ENCODE peak calls at places on chromosomes 3 and 15, in six cellular contexts. One of them, this sample, is unnamed.

GRCh38 chr3:3134750-3135448 is 8.2 kb downstream of the TRNT1 start:
- DNase-seq in neural progenitor cell: no peak
- DNase-seq in uterus: no peak
- DNase-seq in breast epithelium: no peak
- DNase-seq in HAP-1: no peak
- DNase-seq in IMR-90: peak; percentile 60
- DNase-seq in this sample: no peak

GRCh38 chr15:68638953-68639500 is 60.2 kb downstream of the CORO2B start:
- DNase-seq in uterus: no peak
- DNase-seq in IMR-90: peak; percentile 57
- DNase-seq in HAP-1: no peak
- DNase-seq in neural progenitor cell: no peak
- DNase-seq in breast epithelium: no peak
- DNase-seq in this sample: no peak

GRCh38 chr3:125011941-125012340 is 43.9 kb downstream of the HEG1 start:
- DNase-seq in breast epithelium: no peak
- DNase-seq in uterus: no peak
- DNase-seq in HAP-1: no peak
- DNase-seq in IMR-90: peak; percentile 40
- DNase-seq in neural progenitor cell: peak; percentile 5
- DNase-seq in this sample: no peak

GRCh38 chr3:115386347-115386746 is 237.0 kb upstream of the GAP43 start:
- DNase-seq in breast epithelium: no peak
- DNase-seq in IMR-90: no peak
- DNase-seq in neural progenitor cell: peak; percentile 15
- DNase-seq in HAP-1: no peak
- DNase-seq in uterus: no peak
- DNase-seq in this sample: no peak

GRCh38 chr15:67943961-67944674 is 104.3 kb upstream of the RNU6-1 start:
- DNase-seq in breast epithelium: no peak
- DNase-seq in IMR-90: no peak
- DNase-seq in neural progenitor cell: no peak
- DNase-seq in HAP-1: no peak
- DNase-seq in uterus: peak; percentile 72
- DNase-seq in this sample: no peak

GRCh38 chr15:75073197-75073596 is 49.8 kb downstream of the PPCDC start:
- DNase-seq in HAP-1: no peak
- DNase-seq in breast epithelium: no peak
- DNase-seq in neural progenitor cell: no peak
- DNase-seq in IMR-90: no peak
- DNase-seq in uterus: no peak
- DNase-seq in this sample: no peak

GRCh38 chr3:73143821-73144237 is 82.4 kb downstream of the EBLN2 start:
- DNase-seq in HAP-1: peak; percentile 58
- DNase-seq in breast epithelium: no peak
- DNase-seq in neural progenitor cell: no peak
- DNase-seq in IMR-90: no peak
- DNase-seq in uterus: no peak
- DNase-seq in this sample: no peak

GRCh38 chr15:74123131-74123429 is 7.3 kb upstream of the ISLR2 start:
- DNase-seq in IMR-90: no peak
- DNase-seq in uterus: no peak
- DNase-seq in neural progenitor cell: peak; percentile 78
- DNase-seq in breast epithelium: no peak
- DNase-seq in HAP-1: peak; percentile 58
- DNase-seq in this sample: no peak

GRCh38 chr3:172298247-172298646 is 150.0 kb downstream of the GHSR start:
- DNase-seq in neural progenitor cell: no peak
- DNase-seq in IMR-90: no peak
- DNase-seq in breast epithelium: no peak
- DNase-seq in uterus: no peak
- DNase-seq in HAP-1: no peak
- DNase-seq in this sample: no peak

GRCh38 chr15:33243869-33244268 is 49.4 kb upstream of the FMN1 start:
- DNase-seq in IMR-90: peak; percentile 44
- DNase-seq in HAP-1: no peak
- DNase-seq in breast epithelium: no peak
- DNase-seq in neural progenitor cell: no peak
- DNase-seq in uterus: no peak
- DNase-seq in this sample: no peak

GRCh38 chr3:114803042-114803695 is 343.9 kb downstream of the ZBTB20 start:
- DNase-seq in IMR-90: no peak
- DNase-seq in HAP-1: no peak
- DNase-seq in neural progenitor cell: no peak
- DNase-seq in uterus: no peak
- DNase-seq in breast epithelium: no peak
- DNase-seq in this sample: no peak

GRCh38 chr3:129605593-129606521 is 619 bp downstream of the PLXND1 start:
- DNase-seq in HAP-1: peak; percentile 69
- DNase-seq in uterus: peak; percentile 59
- DNase-seq in IMR-90: peak; percentile 51
- DNase-seq in neural progenitor cell: peak; percentile 54
- DNase-seq in breast epithelium: no peak
- DNase-seq in this sample: peak; percentile 51

GRCh38 chr3:186359078-186359477 is 3.0 kb downstream of the DGKG start:
- DNase-seq in breast epithelium: no peak
- DNase-seq in uterus: no peak
- DNase-seq in HAP-1: no peak
- DNase-seq in IMR-90: no peak
- DNase-seq in neural progenitor cell: no peak
- DNase-seq in this sample: no peak

GRCh38 chr3:186361612-186362408 is at the start of gene DGKG:
- DNase-seq in neural progenitor cell: peak; percentile 59
- DNase-seq in IMR-90: no peak
- DNase-seq in breast epithelium: no peak
- DNase-seq in uterus: no peak
- DNase-seq in HAP-1: no peak
- DNase-seq in this sample: peak; percentile 65

GRCh38 chr3:186361246-186361611 is 805 bp downstream of the DGKG start:
- DNase-seq in neural progenitor cell: peak; percentile 25
- DNase-seq in IMR-90: no peak
- DNase-seq in HAP-1: no peak
- DNase-seq in breast epithelium: no peak
- DNase-seq in uterus: no peak
- DNase-seq in this sample: no peak

GRCh38 chr3:186362409-186362757 is 349 bp upstream of the DGKG start:
- DNase-seq in neural progenitor cell: no peak
- DNase-seq in uterus: no peak
- DNase-seq in IMR-90: no peak
- DNase-seq in HAP-1: no peak
- DNase-seq in breast epithelium: no peak
- DNase-seq in this sample: no peak

GRCh38 chr3:186360779-186361178 is 1.3 kb downstream of the DGKG start:
- DNase-seq in breast epithelium: no peak
- DNase-seq in neural progenitor cell: peak; percentile 70
- DNase-seq in HAP-1: no peak
- DNase-seq in IMR-90: no peak
- DNase-seq in uterus: no peak
- DNase-seq in this sample: no peak
- H3K4me3 ChIP-seq in breast epithelium: peak overlapping the region; percentile 62
- H3K4me3 ChIP-seq in neural progenitor cell: peak overlapping the region; percentile 63
- H3K4me3 ChIP-seq in HAP-1: no peak overlapping the region
- H3K4me3 ChIP-seq in IMR-90: no peak overlapping the region
- H3K4me3 ChIP-seq in uterus: no peak overlapping the region
- H3K4me3 ChIP-seq in this sample: peak overlapping the region; percentile 53

GRCh38 chr3:190238871-190239270 is 83.4 kb downstream of the CLDN1 start:
- DNase-seq in HAP-1: no peak
- DNase-seq in uterus: no peak
- DNase-seq in neural progenitor cell: no peak
- DNase-seq in IMR-90: no peak
- DNase-seq in breast epithelium: no peak
- DNase-seq in this sample: no peak

GRCh38 chr3:190239325-190239724 is 82.9 kb downstream of the CLDN1 start:
- DNase-seq in neural progenitor cell: no peak
- DNase-seq in IMR-90: no peak
- DNase-seq in HAP-1: no peak
- DNase-seq in breast epithelium: no peak
- DNase-seq in uterus: no peak
- DNase-seq in this sample: no peak

GRCh38 chr3:190242147-190242546 is 80.1 kb downstream of the CLDN1 start:
- DNase-seq in IMR-90: no peak
- DNase-seq in uterus: no peak
- DNase-seq in breast epithelium: no peak
- DNase-seq in HAP-1: no peak
- DNase-seq in neural progenitor cell: no peak
- DNase-seq in this sample: no peak
- H3K9me3 ChIP-seq in IMR-90: peaks cover 10% of the 10 kb centered on the region
- H3K9me3 ChIP-seq in uterus: peaks cover 2% of the 10 kb centered on the region
- H3K9me3 ChIP-seq in breast epithelium: peaks cover 23% of the 10 kb centered on the region
- H3K9me3 ChIP-seq in HAP-1: no peaks in the 10 kb centered on the region
- H3K9me3 ChIP-seq in neural progenitor cell: no peaks in the 10 kb centered on the region
- H3K9me3 ChIP-seq in this sample: no peaks in the 10 kb centered on the region

DNA sequence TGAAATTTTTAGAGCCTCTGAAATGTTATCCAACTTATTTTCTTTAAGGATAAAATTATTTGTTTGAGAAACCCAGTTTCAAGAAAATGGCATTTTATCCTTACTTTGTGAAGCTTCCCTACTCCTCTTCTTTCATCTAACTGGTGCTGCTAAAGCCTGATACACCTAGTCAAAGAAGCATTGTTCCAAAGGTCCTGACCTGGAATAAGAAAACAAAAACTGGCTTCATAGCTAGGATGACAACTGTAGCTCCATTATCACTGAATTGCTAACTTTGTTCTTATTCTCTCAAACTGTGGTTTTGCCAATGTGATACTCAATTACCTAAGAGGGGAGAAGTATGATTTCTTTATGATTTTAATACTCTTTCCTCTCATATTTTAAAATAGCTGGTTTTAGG is 27.6 kb upstream of the ATP2C1 start:
- DNase-seq in uterus: no peak
- DNase-seq in IMR-90: no peak
- DNase-seq in breast epithelium: no peak
- DNase-seq in neural progenitor cell: no peak
- DNase-seq in HAP-1: no peak
- DNase-seq in this sample: no peak
- H3K4me3 ChIP-seq in uterus: no peak overlapping the region
- H3K4me3 ChIP-seq in IMR-90: no peak overlapping the region
- H3K4me3 ChIP-seq in breast epithelium: no peak overlapping the region
- H3K4me3 ChIP-seq in neural progenitor cell: no peak overlapping the region
- H3K4me3 ChIP-seq in HAP-1: no peak overlapping the region
- H3K4me3 ChIP-seq in this sample: no peak overlapping the region

DNA sequence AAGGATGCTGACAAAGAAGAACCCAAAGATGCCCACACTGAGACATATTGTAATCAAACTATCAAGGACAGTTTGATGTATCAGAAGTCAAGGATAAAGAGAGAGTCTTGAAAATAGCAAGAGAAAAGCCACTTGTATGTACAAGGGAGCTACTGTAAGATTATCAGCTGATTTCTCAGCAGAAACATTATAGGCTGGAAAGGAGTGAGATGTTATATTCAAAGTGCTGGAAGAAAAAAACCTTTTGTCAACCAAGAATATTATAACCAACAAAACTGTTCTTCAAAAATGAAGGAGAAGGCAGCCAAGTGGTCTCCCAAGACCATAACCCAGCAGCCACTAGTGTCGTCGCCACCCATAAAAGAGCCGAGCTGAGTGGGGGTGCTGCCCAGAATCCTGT is 93.2 kb downstream of the KLF13 start:
- DNase-seq in IMR-90: no peak
- DNase-seq in HAP-1: no peak
- DNase-seq in neural progenitor cell: no peak
- DNase-seq in uterus: no peak
- DNase-seq in breast epithelium: no peak
- DNase-seq in this sample: no peak
- H3K9me3 ChIP-seq in IMR-90: peaks cover 11% of the 10 kb centered on the region
- H3K9me3 ChIP-seq in HAP-1: no peaks in the 10 kb centered on the region
- H3K9me3 ChIP-seq in neural progenitor cell: peaks cover 5% of the 10 kb centered on the region
- H3K9me3 ChIP-seq in uterus: no peaks in the 10 kb centered on the region
- H3K9me3 ChIP-seq in breast epithelium: peaks cover 21% of the 10 kb centered on the region
- H3K9me3 ChIP-seq in this sample: no peaks in the 10 kb centered on the region

GRCh38 chr3:99087277-99087676 is 185.8 kb upstream of the DCBLD2 start:
- DNase-seq in neural progenitor cell: no peak
- DNase-seq in uterus: no peak
- DNase-seq in breast epithelium: no peak
- DNase-seq in IMR-90: peak; percentile 19
- DNase-seq in HAP-1: no peak
- DNase-seq in this sample: no peak

GRCh38 chr3:99084825-99085224 is 183.3 kb upstream of the DCBLD2 start:
- DNase-seq in uterus: no peak
- DNase-seq in IMR-90: no peak
- DNase-seq in neural progenitor cell: no peak
- DNase-seq in HAP-1: no peak
- DNase-seq in breast epithelium: no peak
- DNase-seq in this sample: no peak

GRCh38 chr3:99084156-99084555 is 182.7 kb upstream of the DCBLD2 start:
- DNase-seq in breast epithelium: no peak
- DNase-seq in neural progenitor cell: no peak
- DNase-seq in IMR-90: no peak
- DNase-seq in HAP-1: no peak
- DNase-seq in uterus: no peak
- DNase-seq in this sample: no peak
- H3K4me3 ChIP-seq in breast epithelium: no peak overlapping the region
- H3K4me3 ChIP-seq in neural progenitor cell: no peak overlapping the region
- H3K4me3 ChIP-seq in IMR-90: no peak overlapping the region
- H3K4me3 ChIP-seq in HAP-1: no peak overlapping the region
- H3K4me3 ChIP-seq in uterus: no peak overlapping the region
- H3K4me3 ChIP-seq in this sample: no peak overlapping the region

DNA sequence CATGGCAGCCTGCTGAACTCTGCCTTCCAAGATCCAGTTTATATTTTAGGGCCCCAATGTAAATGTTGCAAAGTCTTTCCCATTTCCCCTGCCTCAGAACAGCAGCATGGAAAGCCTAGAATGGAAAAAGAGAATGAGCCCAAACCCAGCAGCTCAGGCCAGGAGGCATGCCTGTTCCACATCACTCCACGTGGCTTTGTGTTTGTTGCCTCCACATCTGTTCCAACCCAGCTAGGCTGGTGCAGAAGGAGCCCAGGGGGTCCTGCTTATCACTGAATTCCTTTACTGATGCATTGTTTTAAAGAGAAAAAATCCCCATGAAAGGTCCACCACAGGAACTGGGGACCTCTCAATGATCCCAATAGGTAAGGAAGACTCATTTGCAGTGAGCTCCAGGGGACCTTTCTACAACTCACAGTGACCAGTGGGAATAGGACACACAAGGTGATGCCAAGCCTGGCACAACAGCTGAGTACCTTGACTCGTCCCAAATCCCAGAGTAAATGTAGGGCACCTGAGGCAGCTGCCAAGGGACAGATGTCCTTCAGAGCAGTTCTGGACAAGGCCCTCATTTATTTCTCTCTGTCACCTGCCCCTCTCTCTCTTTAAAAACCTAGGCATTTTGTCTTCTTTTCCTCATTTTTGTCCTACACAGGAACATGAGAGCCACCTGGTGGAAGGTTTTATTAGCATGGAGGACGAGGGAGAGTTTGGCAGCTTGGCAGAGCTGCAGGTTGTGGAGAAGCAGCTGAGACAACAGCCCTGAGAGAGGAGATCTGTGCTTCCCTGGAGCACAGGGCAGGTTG is 41.7 kb upstream of the ADAMTS17 start:
- DNase-seq in IMR-90: no peak
- DNase-seq in HAP-1: peak; percentile 33
- DNase-seq in breast epithelium: no peak
- DNase-seq in neural progenitor cell: peak; percentile 45
- DNase-seq in uterus: no peak
- DNase-seq in this sample: no peak
- H3K9me3 ChIP-seq in IMR-90: peaks cover 35% of the 10 kb centered on the region
- H3K9me3 ChIP-seq in HAP-1: no peaks in the 10 kb centered on the region
- H3K9me3 ChIP-seq in breast epithelium: peaks cover 56% of the 10 kb centered on the region
- H3K9me3 ChIP-seq in neural progenitor cell: peaks cover 17% of the 10 kb centered on the region
- H3K9me3 ChIP-seq in uterus: peaks cover 4% of the 10 kb centered on the region
- H3K9me3 ChIP-seq in this sample: peaks cover 5% of the 10 kb centered on the region